ENCODE peak calls at places on chromosomes 2 and 18, in four cellular contexts. One of them, this sample, is unnamed.

GRCh38 chr2:111662039-111662740 is 221.8 kb downstream of the ANAPC1 start:
- DNase-seq in K562: no peak
- DNase-seq in B cell: no peak
- DNase-seq in lower lobe of right lung: no peak
- DNase-seq in this sample: no peak

GRCh38 chr2:239769574-239770145 is 255.5 kb downstream of the NDUFA10 start:
- DNase-seq in K562: no peak
- DNase-seq in B cell: no peak
- DNase-seq in lower lobe of right lung: peak; percentile 35
- DNase-seq in this sample: peak; percentile 87

GRCh38 chr2:220682616-220683015 is 889.5 kb downstream of the EPHA4 start:
- DNase-seq in K562: no peak
- DNase-seq in B cell: no peak
- DNase-seq in lower lobe of right lung: no peak
- DNase-seq in this sample: no peak

GRCh38 chr2:6493266-6493665 is 372.4 kb downstream of the CMPK2 start:
- DNase-seq in K562: no peak
- DNase-seq in B cell: no peak
- DNase-seq in lower lobe of right lung: no peak
- DNase-seq in this sample: no peak

GRCh38 chr2:96537066-96537733 is 648 bp downstream of the ARID5A start:
- DNase-seq in K562: peak; percentile 46
- DNase-seq in B cell: peak; percentile 83
- DNase-seq in lower lobe of right lung: peak; percentile 93
- DNase-seq in this sample: no peak

GRCh38 chr2:124027182-124027581 is 2.1 kb downstream of the CNTNAP5 start:
- DNase-seq in K562: peak; percentile 27
- DNase-seq in B cell: no peak
- DNase-seq in lower lobe of right lung: no peak
- DNase-seq in this sample: no peak

GRCh38 chr18:38174594-38174993 is 609.0 kb upstream of the CELF4 start:
- DNase-seq in K562: no peak
- DNase-seq in B cell: no peak
- DNase-seq in lower lobe of right lung: no peak
- DNase-seq in this sample: no peak

GRCh38 chr2:25226827-25227226 is 58.4 kb upstream of the POMC start:
- DNase-seq in K562: peak; percentile 49
- DNase-seq in B cell: no peak
- DNase-seq in lower lobe of right lung: no peak
- DNase-seq in this sample: no peak

GRCh38 chr2:31286230-31286629 is 52.3 kb downstream of the EHD3 start:
- DNase-seq in K562: no peak
- DNase-seq in B cell: no peak
- DNase-seq in lower lobe of right lung: no peak
- DNase-seq in this sample: no peak

GRCh38 chr2:43184339-43184895 is 42.0 kb downstream of the ZFP36L2 start:
- DNase-seq in K562: peak; percentile 74
- DNase-seq in B cell: no peak
- DNase-seq in lower lobe of right lung: no peak
- DNase-seq in this sample: no peak

GRCh38 chr2:102304268-102304667 is 7.1 kb upstream of the IL1RL1 start:
- DNase-seq in K562: no peak
- DNase-seq in B cell: no peak
- DNase-seq in lower lobe of right lung: no peak
- DNase-seq in this sample: no peak

GRCh38 chr2:8479298-8479697 is 202.6 kb upstream of the ID2 start:
- DNase-seq in K562: no peak
- DNase-seq in B cell: no peak
- DNase-seq in lower lobe of right lung: no peak
- DNase-seq in this sample: no peak

GRCh38 chr2:68776124-68776523 is 41.5 kb downstream of the ARHGAP25 start:
- DNase-seq in K562: no peak
- DNase-seq in B cell: no peak
- DNase-seq in lower lobe of right lung: no peak
- DNase-seq in this sample: no peak

GRCh38 chr2:14776216-14776615 is 143.7 kb downstream of the LRATD1 start:
- DNase-seq in K562: no peak
- DNase-seq in B cell: no peak
- DNase-seq in lower lobe of right lung: no peak
- DNase-seq in this sample: no peak

GRCh38 chr18:55497825-55498403 is 90.1 kb downstream of the TCF4 start:
- DNase-seq in K562: no peak
- DNase-seq in B cell: no peak
- DNase-seq in lower lobe of right lung: no peak
- DNase-seq in this sample: no peak

GRCh38 chr2:144501118-144501517 is 18.8 kb downstream of the ZEB2 start:
- DNase-seq in K562: no peak
- DNase-seq in B cell: no peak
- DNase-seq in lower lobe of right lung: no peak
- DNase-seq in this sample: no peak

GRCh38 chr2:11554430-11554764 is 20.6 kb downstream of the GREB1 start:
- DNase-seq in K562: no peak
- DNase-seq in B cell: no peak
- DNase-seq in lower lobe of right lung: no peak
- DNase-seq in this sample: no peak

GRCh38 chr2:42999856-43000241 is 207.5 kb upstream of the HAAO start:
- DNase-seq in K562: no peak
- DNase-seq in B cell: no peak
- DNase-seq in lower lobe of right lung: no peak
- DNase-seq in this sample: peak; percentile 28

GRCh38 chr2:206693399-206694137 is 24.6 kb downstream of the DYTN start:
- DNase-seq in K562: peak; percentile 34
- DNase-seq in B cell: peak; percentile 29
- DNase-seq in lower lobe of right lung: no peak
- DNase-seq in this sample: no peak

GRCh38 chr2:223724831-223725230 is 112.6 kb downstream of the AP1S3 start:
- DNase-seq in K562: no peak
- DNase-seq in B cell: no peak
- DNase-seq in lower lobe of right lung: no peak
- DNase-seq in this sample: no peak

GRCh38 chr2:213098612-213099011 is 52.8 kb downstream of the IKZF2 start:
- DNase-seq in K562: no peak
- DNase-seq in B cell: no peak
- DNase-seq in lower lobe of right lung: no peak
- DNase-seq in this sample: no peak

GRCh38 chr18:37769846-37770245 is 204.2 kb upstream of the CELF4 start:
- DNase-seq in K562: no peak
- DNase-seq in B cell: no peak
- DNase-seq in lower lobe of right lung: no peak
- DNase-seq in this sample: no peak

GRCh38 chr18:6414723-6415362 is at the start of gene L3MBTL4:
- DNase-seq in K562: no peak
- DNase-seq in B cell: peak; percentile 84
- DNase-seq in lower lobe of right lung: peak; percentile 74
- DNase-seq in this sample: no peak

GRCh38 chr2:113105047-113105446 is 22.4 kb upstream of the IL1RN start:
- DNase-seq in K562: peak; percentile 18
- DNase-seq in B cell: no peak
- DNase-seq in lower lobe of right lung: no peak
- DNase-seq in this sample: no peak

GRCh38 chr18:54684786-54685185 is 93.7 kb downstream of the DYNAP start:
- DNase-seq in K562: peak; percentile 10
- DNase-seq in B cell: no peak
- DNase-seq in lower lobe of right lung: peak; percentile 57
- DNase-seq in this sample: no peak

GRCh38 chr2:119491776-119492525 is 32.3 kb downstream of the SCTR start:
- DNase-seq in K562: no peak
- DNase-seq in B cell: no peak
- DNase-seq in lower lobe of right lung: no peak
- DNase-seq in this sample: no peak

GRCh38 chr2:19337202-19337601 is 21.2 kb downstream of the OSR1 start:
- DNase-seq in K562: no peak
- DNase-seq in B cell: no peak
- DNase-seq in lower lobe of right lung: no peak
- DNase-seq in this sample: no peak

GRCh38 chr2:229980440-229981184 is 58.3 kb downstream of the FBXO36 start:
- DNase-seq in K562: peak; percentile 10
- DNase-seq in B cell: no peak
- DNase-seq in lower lobe of right lung: no peak
- DNase-seq in this sample: no peak

GRCh38 chr2:128284037-128284441 is 34.6 kb downstream of the HS6ST1 start:
- DNase-seq in K562: no peak
- DNase-seq in B cell: no peak
- DNase-seq in lower lobe of right lung: peak; percentile 37
- DNase-seq in this sample: peak; percentile 88

GRCh38 chr2:121480826-121481225 is 49.9 kb upstream of the RNU4ATAC start:
- DNase-seq in K562: no peak
- DNase-seq in B cell: no peak
- DNase-seq in lower lobe of right lung: no peak
- DNase-seq in this sample: no peak

GRCh38 chr2:229642371-229642770 is 72.0 kb downstream of the DNER start:
- DNase-seq in K562: no peak
- DNase-seq in B cell: no peak
- DNase-seq in lower lobe of right lung: no peak
- DNase-seq in this sample: no peak

GRCh38 chr2:20221169-20221938 is 3.6 kb downstream of the SDC1 start:
- DNase-seq in K562: no peak
- DNase-seq in B cell: no peak
- DNase-seq in lower lobe of right lung: no peak
- DNase-seq in this sample: no peak

GRCh38 chr18:57797209-57797651 is 5.9 kb downstream of the ATP8B1 start:
- DNase-seq in K562: no peak
- DNase-seq in B cell: no peak
- DNase-seq in lower lobe of right lung: no peak
- DNase-seq in this sample: no peak

GRCh38 chr18:66395671-66396218 is 208.1 kb downstream of the CDH19 start:
- DNase-seq in K562: no peak
- DNase-seq in B cell: no peak
- DNase-seq in lower lobe of right lung: no peak
- DNase-seq in this sample: peak; percentile 78

GRCh38 chr18:66393463-66393862 is 210.4 kb downstream of the CDH19 start:
- DNase-seq in K562: no peak
- DNase-seq in B cell: no peak
- DNase-seq in lower lobe of right lung: no peak
- DNase-seq in this sample: no peak
- TF ChIP-seq CTCF in K562: no peak
- TF ChIP-seq CTCF in B cell: no peak
- TF ChIP-seq CTCF in lower lobe of right lung: no peak
- TF ChIP-seq CTCF in this sample: no peak

DNA sequence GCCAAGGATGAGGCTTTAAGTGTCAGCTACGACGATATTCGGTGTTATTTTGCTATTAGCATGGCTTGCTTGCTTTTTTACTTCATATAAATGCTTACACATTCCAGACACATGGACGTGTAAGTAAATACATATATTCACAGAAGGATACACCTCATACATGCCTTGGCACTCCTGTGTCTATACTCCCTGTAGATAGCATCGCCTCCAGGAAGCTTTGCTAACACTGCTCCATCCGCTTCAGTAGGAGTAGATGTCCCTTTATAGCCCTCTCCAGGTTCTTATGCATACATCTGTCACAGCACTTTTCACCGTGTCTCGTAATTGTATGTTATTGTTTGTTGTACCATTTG is 27.5 kb upstream of the KCTD1 start:
- DNase-seq in K562: no peak
- DNase-seq in B cell: no peak
- DNase-seq in lower lobe of right lung: no peak
- DNase-seq in this sample: no peak
- TF ChIP-seq CTCF in K562: no peak
- TF ChIP-seq CTCF in B cell: no peak
- TF ChIP-seq CTCF in lower lobe of right lung: no peak
- TF ChIP-seq CTCF in this sample: no peak

DNA sequence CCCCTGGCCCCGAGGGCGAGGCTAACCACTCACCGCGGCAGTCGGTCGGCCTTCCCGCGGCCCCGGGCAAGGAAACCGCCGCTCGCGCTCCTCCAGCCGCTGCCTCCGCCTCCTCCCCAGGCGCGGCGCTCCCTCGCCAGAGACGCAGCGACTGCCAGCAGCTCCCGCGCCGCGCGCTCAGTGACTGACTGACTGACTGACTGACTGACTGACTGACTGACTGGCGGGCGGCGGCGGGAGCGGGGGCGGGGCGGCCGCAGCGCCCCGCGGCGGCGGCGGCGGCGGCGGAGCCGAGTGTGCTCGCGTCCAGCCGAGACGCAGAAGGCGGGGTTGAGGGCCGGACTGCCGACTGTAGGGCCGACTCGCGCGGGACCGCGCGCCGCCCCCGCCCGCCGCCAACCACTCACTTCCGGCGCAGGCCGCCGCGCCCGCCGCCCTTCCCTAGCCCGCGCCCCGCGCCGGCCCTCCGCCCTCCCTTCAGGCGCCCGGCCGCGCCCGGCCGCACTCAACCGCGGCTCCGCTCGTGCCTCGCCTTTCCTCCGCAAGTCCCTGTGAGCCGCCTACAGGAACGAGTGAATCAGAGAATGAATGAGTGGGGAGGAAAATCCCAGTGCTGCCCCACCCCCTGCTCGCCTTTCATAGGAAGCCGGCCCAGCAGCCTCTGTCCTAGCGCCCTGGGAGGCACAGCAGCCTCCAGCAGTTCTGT is at the start of gene RAPH1:
- DNase-seq in K562: peak; percentile 81
- DNase-seq in B cell: peak; percentile 70
- DNase-seq in lower lobe of right lung: peak; percentile 93
- DNase-seq in this sample: peak; percentile 92
- TF ChIP-seq CTCF in K562: no peak
- TF ChIP-seq CTCF in B cell: no peak
- TF ChIP-seq CTCF in lower lobe of right lung: no peak
- TF ChIP-seq CTCF in this sample: no peak

GRCh38 chr18:388198-388597 is 112.3 kb downstream of the COLEC12 start:
- DNase-seq in K562: no peak
- DNase-seq in B cell: no peak
- DNase-seq in lower lobe of right lung: no peak
- DNase-seq in this sample: no peak

GRCh38 chr18:392926-393325 is 107.6 kb downstream of the COLEC12 start:
- DNase-seq in K562: no peak
- DNase-seq in B cell: no peak
- DNase-seq in lower lobe of right lung: no peak
- DNase-seq in this sample: no peak

GRCh38 chr18:386950-387349 is 113.6 kb downstream of the COLEC12 start:
- DNase-seq in K562: no peak
- DNase-seq in B cell: no peak
- DNase-seq in lower lobe of right lung: no peak
- DNase-seq in this sample: no peak

GRCh38 chr18:390748-391478 is 109.6 kb downstream of the COLEC12 start:
- DNase-seq in K562: no peak
- DNase-seq in B cell: no peak
- DNase-seq in lower lobe of right lung: no peak
- DNase-seq in this sample: no peak

DNA sequence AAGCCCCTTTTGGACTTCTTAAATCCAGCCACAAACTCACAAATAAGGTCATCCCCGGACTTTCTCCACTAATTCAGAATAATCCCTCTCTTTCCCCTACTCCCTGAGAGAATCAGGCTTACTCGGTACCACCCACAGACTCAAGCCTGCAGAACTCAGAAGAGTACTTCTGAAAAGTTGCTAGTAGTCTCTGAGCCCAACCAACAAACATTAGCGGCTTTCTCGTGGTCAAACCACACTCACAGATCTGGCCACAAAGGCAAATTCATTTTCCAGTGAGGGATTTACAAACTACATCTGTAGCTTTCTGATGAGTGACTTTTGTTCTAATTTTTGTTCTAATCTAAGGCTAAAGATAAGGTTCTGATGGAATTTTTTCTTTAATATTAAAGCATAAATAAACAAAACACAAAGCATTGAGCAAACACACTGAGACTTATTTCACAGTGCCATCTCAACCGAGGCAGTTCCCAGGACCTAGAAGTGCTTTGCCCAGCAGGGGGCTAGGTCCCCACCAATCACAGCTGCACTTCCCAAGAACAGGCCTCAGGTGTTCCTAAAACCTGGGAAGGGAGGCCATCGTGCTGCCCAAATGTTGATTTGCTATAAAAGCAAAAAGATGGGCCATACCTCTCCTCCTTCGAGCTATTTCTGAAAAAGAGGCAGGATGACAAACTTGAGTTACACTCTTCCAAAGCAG is 110.7 kb downstream of the COLEC12 start:
- DNase-seq in K562: no peak
- DNase-seq in B cell: no peak
- DNase-seq in lower lobe of right lung: no peak
- DNase-seq in this sample: no peak
- TF ChIP-seq CTCF in K562: no peak
- TF ChIP-seq CTCF in B cell: no peak
- TF ChIP-seq CTCF in lower lobe of right lung: no peak
- TF ChIP-seq CTCF in this sample: peak; percentile 43

This sample was measured in chondrocyte.